ENCODE peak calls at places on chromosomes 6 and 20, in six cellular contexts. B, Y, E, M, W and D are unnamed samples.

GRCh38 chr6:165841153-165841558 is 178.1 kb upstream of the PDE10A start:
- DNase-seq in B (no peak), M (no peak), Y (no peak), W (no peak), E (no peak), D (no peak)

GRCh38 chr6:108846628-108847027 is 1.6 kb upstream of the ARMC2 start:
- DNase-seq in M (no peak), Y (no peak), B (no peak), E (no peak), W (no peak), D (no peak)

GRCh38 chr6:26103770-26104456 is 16.7 kb downstream of the HFE start:
- DNase-seq in W (peak; percentile 89), Y (peak; percentile 89), M (peak; percentile 94), E (peak; percentile 79), B (peak; percentile 73), D (no peak)

GRCh38 chr20:49171928-49172327 is 16.2 kb downstream of the STAU1 start:
- DNase-seq in W (peak; percentile 86), M (no peak), Y (no peak), E (no peak), B (no peak), D (no peak)

GRCh38 chr20:58700121-58700780 is 7.7 kb downstream of the NPEPL1 start:
- DNase-seq in Y (no peak), B (no peak), M (no peak), W (no peak), E (no peak), D (peak; percentile 53)

GRCh38 chr6:105835373-105835772 is 250.8 kb upstream of the PRDM1 start:
- DNase-seq in E (no peak), Y (no peak), M (peak; percentile 22), B (peak; percentile 56), W (peak; percentile 11), D (no peak)

GRCh38 chr6:21367649-21368154 is 225.8 kb upstream of the SOX4 start:
- DNase-seq in B (no peak), Y (no peak), E (no peak), W (no peak), M (no peak), D (no peak)

GRCh38 chr20:41339957-41340326 is 679 bp upstream of the LPIN3 start:
- DNase-seq in Y (peak; percentile 85), B (peak; percentile 90), M (peak; percentile 53), E (peak; percentile 67), W (peak; percentile 90), D (peak; percentile 93)

GRCh38 chr20:45905505-45906079 is 6.4 kb downstream of the PLTP start:
- DNase-seq in M (peak; percentile 68), W (no peak), B (no peak), Y (no peak), E (no peak), D (no peak)

GRCh38 chr6:49553353-49553752 is 2.9 kb downstream of the C6orf141 start:
- DNase-seq in B (no peak), M (no peak), Y (no peak), W (no peak), E (no peak), D (no peak)

GRCh38 chr6:39225946-39226437 is 3.3 kb downstream of the KCNK5 start:
- DNase-seq in W (peak; percentile 50), M (no peak), E (peak; percentile 75), Y (no peak), B (no peak), D (no peak)

GRCh38 chr20:12198281-12198680 is 280.6 kb downstream of the BTBD3 start:
- DNase-seq in E (no peak), B (no peak), W (no peak), M (no peak), Y (no peak), D (no peak)

GRCh38 chr20:16712541-16712947 is 17.3 kb upstream of the SNRPB2 start:
- DNase-seq in W (no peak), Y (no peak), M (no peak), B (no peak), E (no peak), D (no peak)

GRCh38 chr6:169843991-169844390 is 92.6 kb downstream of the ERMARD start:
- DNase-seq in E (no peak), W (no peak), Y (no peak), M (no peak), B (no peak), D (no peak)

GRCh38 chr20:12049125-12049524 is 131.4 kb downstream of the BTBD3 start:
- DNase-seq in M (no peak), W (no peak), B (no peak), E (no peak), Y (no peak), D (no peak)

GRCh38 chr6:153015094-153015645 is 12.7 kb upstream of the MTRF1L start:
- DNase-seq in Y (no peak), E (no peak), B (no peak), W (no peak), M (no peak), D (no peak)

GRCh38 chr6:31270788-31271640 is 878 bp downstream of the HLA-C start:
- DNase-seq in W (peak; percentile 62), B (no peak), M (peak; percentile 32), E (no peak), Y (peak; percentile 39), D (peak; percentile 81)

GRCh38 chr6:105645166-105645565 is 242.3 kb upstream of the PREP start:
- DNase-seq in Y (no peak), M (peak; percentile 10), E (no peak), B (no peak), W (no peak), D (no peak)

GRCh38 chr6:161407581-161407980 is 133.7 kb upstream of the AGPAT4 start:
- DNase-seq in B (no peak), W (no peak), M (peak; percentile 87), E (no peak), Y (no peak), D (no peak)

GRCh38 chr20:37933797-37934633 is 31.1 kb downstream of the VSTM2L start:
- DNase-seq in M (no peak), W (no peak), Y (no peak), E (no peak), B (no peak), D (no peak)

DNA sequence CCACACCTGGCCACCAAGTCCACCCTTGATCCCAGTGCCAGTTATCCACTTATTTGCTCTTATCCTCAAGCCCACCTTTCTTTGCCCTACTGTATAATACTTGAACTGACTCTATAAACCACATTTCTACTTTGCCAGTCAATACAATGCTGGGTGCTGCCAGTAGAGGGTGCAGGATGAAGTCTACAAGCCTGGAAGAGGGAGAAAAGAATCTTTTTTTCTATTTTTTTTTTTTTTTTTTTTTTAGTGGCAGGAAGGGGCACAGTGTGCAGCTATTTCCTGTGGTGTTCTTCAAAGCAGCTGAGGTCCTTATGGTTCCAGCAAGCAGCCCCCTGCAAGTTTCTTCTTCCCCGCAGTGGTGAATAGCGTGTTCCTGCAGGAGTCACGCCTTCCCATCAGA is 22.2 kb upstream of the GABRR1 start:
- DNase-seq in M (no peak), E (no peak), Y (no peak), B (peak; percentile 47), W (no peak), D (no peak)
- TF ChIP-seq CTCF in M (peak; percentile 34), E (peak; percentile 43), Y (no peak), B (peak; percentile 37), W (peak; percentile 11), D (peak; percentile 59)

GRCh38 chr6:16540804-16541752 is 220.2 kb downstream of the ATXN1 start:
- DNase-seq in E (no peak), Y (no peak), M (peak; percentile 45), B (no peak), W (peak; percentile 54), D (no peak)
- TF ChIP-seq CTCF in E (no peak), Y (peak; percentile 20), M (no peak), B (no peak), W (peak; percentile 26), D (peak; percentile 35)

DNA sequence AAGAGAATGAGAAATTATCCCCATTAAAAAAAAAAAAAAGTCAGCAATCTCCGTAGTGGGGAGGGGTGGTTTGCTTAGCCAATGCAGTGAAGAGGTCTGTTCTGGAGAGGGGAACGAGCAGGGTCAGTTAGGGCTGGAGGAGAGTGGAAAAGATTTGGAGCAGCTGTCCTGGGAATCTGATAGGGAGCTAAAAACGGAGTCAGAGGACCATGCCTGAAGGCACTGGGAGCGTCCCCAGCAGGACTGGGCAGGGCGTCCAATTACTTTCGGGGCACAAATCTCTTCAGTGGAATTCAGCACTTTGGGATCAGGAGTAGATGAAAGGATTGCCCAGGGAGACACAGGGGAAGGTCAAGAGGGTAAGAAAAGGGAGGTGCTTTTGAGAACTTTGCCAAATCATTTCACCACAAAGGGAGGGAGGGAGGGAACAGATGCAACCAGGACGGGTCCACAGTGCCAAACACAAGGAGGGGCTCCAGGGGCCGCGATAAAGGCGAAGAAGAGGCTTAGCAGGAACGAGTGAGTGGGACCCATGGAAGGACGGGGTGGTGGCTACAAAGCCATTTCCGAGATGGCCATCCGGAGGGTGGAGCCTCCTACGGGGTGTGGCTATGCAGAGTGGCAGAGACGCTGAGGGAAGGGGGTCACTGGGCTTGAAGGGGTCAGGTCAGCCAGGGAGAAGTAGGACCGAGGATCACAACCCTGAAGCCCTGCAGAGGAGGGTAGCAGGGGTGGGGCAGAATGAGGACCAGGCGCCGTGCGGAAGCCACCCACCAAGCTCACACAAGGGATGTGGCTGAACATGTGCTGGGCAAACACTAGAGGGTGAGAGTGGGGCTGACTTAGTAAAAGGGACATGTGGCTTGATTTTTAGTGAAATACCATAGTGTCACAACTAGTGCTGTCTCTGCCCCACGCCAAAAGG is 180.1 kb upstream of the RREB1 start:
- DNase-seq in E (peak; percentile 63), M (no peak), Y (no peak), W (no peak), B (no peak), D (no peak)
- TF ChIP-seq CTCF in E (peak; percentile 62), M (no peak), Y (no peak), W (no peak), B (no peak), D (no peak)

DNA sequence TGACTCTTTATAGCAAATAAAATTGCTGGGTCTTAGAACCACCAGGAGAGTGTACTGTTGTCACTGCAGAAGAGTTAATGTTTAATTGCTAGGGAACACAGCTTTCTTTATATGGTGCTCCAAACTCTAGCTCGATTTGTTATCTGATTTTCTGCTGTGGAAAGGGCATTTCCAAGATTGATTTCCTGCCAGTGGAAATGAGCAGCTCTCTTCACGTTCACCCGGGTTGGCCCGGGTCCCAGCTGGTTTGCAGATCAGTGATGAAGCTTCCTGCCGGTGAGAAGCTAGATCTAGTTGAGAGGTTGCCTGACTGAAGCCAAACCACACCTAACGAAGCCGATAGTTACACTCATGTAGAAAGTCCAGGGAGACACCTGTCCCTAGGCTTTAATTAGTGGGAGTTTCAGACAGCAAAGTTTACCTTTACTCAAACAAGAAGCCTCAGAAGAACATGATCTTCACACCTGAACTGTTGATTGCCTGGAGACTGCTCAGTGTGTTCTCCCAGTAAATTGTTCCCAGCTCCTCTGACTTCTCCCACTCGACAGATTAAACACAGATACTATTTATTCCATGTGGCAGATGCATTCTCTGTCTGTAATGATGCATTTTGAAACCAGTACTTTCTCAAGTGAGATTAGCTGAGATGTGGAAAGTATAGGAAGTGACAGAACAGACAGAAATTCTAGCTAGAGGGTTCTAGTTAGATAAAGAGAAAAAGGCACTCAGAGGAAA is 27.8 kb downstream of the PAQR8 start:
- DNase-seq in E (no peak), W (peak; percentile 79), B (no peak), Y (peak; percentile 55), M (peak; percentile 31), D (no peak)
- TF ChIP-seq CTCF in E (no peak), W (no peak), B (no peak), Y (no peak), M (no peak), D (no peak)